ENCODE peak calls at places on chromosomes 1 and 21, in ten cellular contexts. T is EL; A is neural crest cell; O is activated CD8-positive, alpha-beta T cell treated with anti-CD3 and anti-CD28 coated beads for 36 hours; D is AG09309; M is cardiac muscle cell; H is cerebellar cortex; F is midbrain; Z is fibroblast of lung; V is central memory CD4-positive, alpha-beta T cell. Q is an unnamed sample.

GRCh38 chr1:111399792-111400610 is 27.5 kb downstream of the OVGP1 start:
- DNase-seq in T (peak; percentile 47), A (peak; percentile 66), O (peak; percentile 60), D (peak; percentile 10), M (peak; percentile 68), H (peak; percentile 49), F (peak; percentile 51), Z (peak; percentile 20), V (peak; percentile 24), Q (peak; percentile 68)

GRCh38 chr1:26921126-26921461 is 449 bp upstream of the NUDC start:
- DNase-seq in T (no peak), A (no peak), O (no peak), D (no peak), M (no peak), H (no peak), F (no peak), Z (no peak), V (no peak), Q (no peak)

GRCh38 chr1:18707696-18708257 is 77.1 kb downstream of the PAX7 start:
- DNase-seq in T (no peak), A (no peak), O (peak; percentile 21), D (no peak), M (no peak), H (no peak), F (no peak), Z (no peak), V (no peak), Q (no peak)

GRCh38 chr21:34781508-34781907 is 112.7 kb downstream of the CLIC6 start:
- DNase-seq in T (no peak), A (no peak), O (no peak), D (no peak), M (no peak), H (no peak), F (no peak), Z (no peak), V (no peak), Q (no peak)

GRCh38 chr1:41799723-41800122 is 119.0 kb downstream of the HIVEP3 start:
- DNase-seq in T (peak; percentile 33), A (no peak), O (peak; percentile 39), D (no peak), M (no peak), H (no peak), F (no peak), Z (peak; percentile 8), V (no peak), Q (peak; percentile 59)

GRCh38 chr1:49060766-49061165 is 284.1 kb upstream of the BEND5 start:
- DNase-seq in T (peak; percentile 9), A (no peak), O (no peak), D (no peak), M (no peak), H (no peak), F (no peak), Z (peak; percentile 97), V (no peak), Q (peak; percentile 41)

GRCh38 chr1:231027136-231027925 is 12.7 kb downstream of the FAM89A start:
- DNase-seq in T (no peak), A (no peak), O (no peak), D (no peak), M (no peak), H (no peak), F (no peak), Z (no peak), V (no peak), Q (no peak)

GRCh38 chr1:119160851-119161250 is 20.4 kb upstream of the WARS2 start:
- DNase-seq in T (peak; percentile 22), A (no peak), O (no peak), D (peak; percentile 79), M (no peak), H (no peak), F (no peak), Z (no peak), V (no peak), Q (peak; percentile 87)

GRCh38 chr1:43834280-43835140 is 99.1 kb upstream of the ARTN start:
- DNase-seq in T (peak; percentile 94), A (no peak), O (peak; percentile 70), D (peak; percentile 81), M (no peak), H (no peak), F (no peak), Z (peak; percentile 97), V (no peak), Q (peak; percentile 89)

GRCh38 chr1:239536165-239536849 is 149.9 kb downstream of the CHRM3 start:
- DNase-seq in T (no peak), A (no peak), O (no peak), D (no peak), M (no peak), H (no peak), F (no peak), Z (no peak), V (no peak), Q (no peak)

GRCh38 chr21:42097860-42098259 is 26.7 kb downstream of the UMODL1 start:
- DNase-seq in T (peak; percentile 97), A (no peak), O (no peak), D (peak; percentile 97), M (no peak), H (no peak), F (no peak), Z (peak; percentile 98), V (no peak), Q (peak; percentile 99)

GRCh38 chr1:22342734-22343191 is 108.9 kb upstream of the ZBTB40 start:
- DNase-seq in T (no peak), A (no peak), O (no peak), D (no peak), M (no peak), H (no peak), F (no peak), Z (no peak), V (no peak), Q (no peak)

GRCh38 chr21:44783023-44783696 is 18.5 kb downstream of the UBE2G2 start:
- DNase-seq in T (no peak), A (no peak), O (no peak), D (no peak), M (no peak), H (no peak), F (no peak), Z (no peak), V (no peak), Q (no peak)

GRCh38 chr1:175841613-175842234 is 98.3 kb upstream of the TNR start:
- DNase-seq in T (no peak), A (no peak), O (no peak), D (no peak), M (no peak), H (no peak), F (no peak), Z (no peak), V (no peak), Q (no peak)

GRCh38 chr1:40625076-40625475 is 40.4 kb downstream of the RIMS3 start:
- DNase-seq in T (peak; percentile 19), A (no peak), O (peak; percentile 62), D (no peak), M (peak; percentile 15), H (peak; percentile 69), F (no peak), Z (no peak), V (no peak), Q (peak; percentile 30)

GRCh38 chr21:45386728-45387371 is 18.1 kb upstream of the COL18A1 start:
- DNase-seq in T (peak; percentile 97), A (no peak), O (no peak), D (peak; percentile 75), M (no peak), H (no peak), F (no peak), Z (peak; percentile 90), V (no peak), Q (peak; percentile 93)

GRCh38 chr1:54559111-54559548 is 11.1 kb downstream of the ACOT11 start:
- DNase-seq in T (no peak), A (no peak), O (no peak), D (no peak), M (no peak), H (no peak), F (no peak), Z (no peak), V (no peak), Q (no peak)

GRCh38 chr1:15351301-15351700 is 58.4 kb upstream of the EFHD2 start:
- DNase-seq in T (no peak), A (no peak), O (no peak), D (no peak), M (no peak), H (no peak), F (no peak), Z (no peak), V (no peak), Q (no peak)

GRCh38 chr21:32819702-32820101 is 48.1 kb upstream of the PAXBP1 start:
- DNase-seq in T (peak; percentile 65), A (no peak), O (no peak), D (peak; percentile 87), M (no peak), H (no peak), F (no peak), Z (peak; percentile 85), V (no peak), Q (peak; percentile 96)

GRCh38 chr1:42815938-42816599 is 853 bp upstream of the ERMAP start:
- DNase-seq in T (peak; percentile 25), A (no peak), O (peak; percentile 16), D (no peak), M (no peak), H (peak; percentile 4), F (no peak), Z (peak; percentile 7), V (peak; percentile 1), Q (peak; percentile 51)

GRCh38 chr1:211543003-211543402 is 36.0 kb downstream of the SLC30A1 start:
- DNase-seq in T (no peak), A (no peak), O (no peak), D (no peak), M (no peak), H (no peak), F (no peak), Z (no peak), V (no peak), Q (no peak)

GRCh38 chr1:160679893-160680292 is 31.7 kb downstream of the CD48 start:
- DNase-seq in T (no peak), A (no peak), O (no peak), D (no peak), M (no peak), H (no peak), F (no peak), Z (no peak), V (no peak), Q (no peak)

Q was measured in GM23248.